ENCODE peak calls at places on chromosomes 13 and 19, in five cellular contexts. One of them, this sample, is unnamed.

GRCh38 chr13:58397596-58398387 is 766.2 kb downstream of the PCDH17 start:
- DNase-seq in testis: no peak
- DNase-seq in tibial artery: no peak
- DNase-seq in stimulated activated naive CD4-positive, alpha-beta T cell treated with Interleukin-2 at 50 U/mL for 16 hours: no peak
- DNase-seq in NCI-H1694 treated with DMSO at 0.1 percent for 48 hours: no peak
- DNase-seq in this sample: no peak

GRCh38 chr13:22936228-22936627 is 244.6 kb upstream of the SGCG start:
- DNase-seq in testis: no peak
- DNase-seq in tibial artery: no peak
- DNase-seq in stimulated activated naive CD4-positive, alpha-beta T cell treated with Interleukin-2 at 50 U/mL for 16 hours: no peak
- DNase-seq in NCI-H1694 treated with DMSO at 0.1 percent for 48 hours: no peak
- DNase-seq in this sample: no peak

GRCh38 chr19:29311391-29311790 is 98.4 kb upstream of the UQCRFS1 start:
- DNase-seq in testis: no peak
- DNase-seq in tibial artery: no peak
- DNase-seq in stimulated activated naive CD4-positive, alpha-beta T cell treated with Interleukin-2 at 50 U/mL for 16 hours: no peak
- DNase-seq in NCI-H1694 treated with DMSO at 0.1 percent for 48 hours: peak
- DNase-seq in this sample: no peak

GRCh38 chr19:13984875-13985741 is 21.0 kb downstream of the RFX1 start:
- DNase-seq in testis: no peak
- DNase-seq in tibial artery: no peak
- DNase-seq in stimulated activated naive CD4-positive, alpha-beta T cell treated with Interleukin-2 at 50 U/mL for 16 hours: no peak
- DNase-seq in NCI-H1694 treated with DMSO at 0.1 percent for 48 hours: no peak
- DNase-seq in this sample: no peak

GRCh38 chr13:25232937-25233515 is 54.3 kb downstream of the MTMR6 start:
- DNase-seq in testis: no peak
- DNase-seq in tibial artery: no peak
- DNase-seq in stimulated activated naive CD4-positive, alpha-beta T cell treated with Interleukin-2 at 50 U/mL for 16 hours: no peak
- DNase-seq in NCI-H1694 treated with DMSO at 0.1 percent for 48 hours: peak
- DNase-seq in this sample: no peak

GRCh38 chr19:28687296-28687695 is 525.7 kb downstream of the UQCRFS1 start:
- DNase-seq in testis: no peak
- DNase-seq in tibial artery: no peak
- DNase-seq in stimulated activated naive CD4-positive, alpha-beta T cell treated with Interleukin-2 at 50 U/mL for 16 hours: no peak
- DNase-seq in NCI-H1694 treated with DMSO at 0.1 percent for 48 hours: no peak
- DNase-seq in this sample: no peak

GRCh38 chr13:32669030-32669646 is 82.9 kb downstream of the PDS5B start:
- DNase-seq in testis: no peak
- DNase-seq in tibial artery: no peak
- DNase-seq in stimulated activated naive CD4-positive, alpha-beta T cell treated with Interleukin-2 at 50 U/mL for 16 hours: no peak
- DNase-seq in NCI-H1694 treated with DMSO at 0.1 percent for 48 hours: peak
- DNase-seq in this sample: no peak

GRCh38 chr13:31023126-31023525 is 90.7 kb downstream of the TEX26 start:
- DNase-seq in testis: no peak
- DNase-seq in tibial artery: no peak
- DNase-seq in stimulated activated naive CD4-positive, alpha-beta T cell treated with Interleukin-2 at 50 U/mL for 16 hours: no peak
- DNase-seq in NCI-H1694 treated with DMSO at 0.1 percent for 48 hours: no peak
- DNase-seq in this sample: no peak

GRCh38 chr19:48623556-48624066 is 4.3 kb downstream of the SPHK2 start:
- DNase-seq in testis: no peak
- DNase-seq in tibial artery: no peak
- DNase-seq in stimulated activated naive CD4-positive, alpha-beta T cell treated with Interleukin-2 at 50 U/mL for 16 hours: no peak
- DNase-seq in NCI-H1694 treated with DMSO at 0.1 percent for 48 hours: no peak
- DNase-seq in this sample: no peak

GRCh38 chr13:20704459-20705069 is 1.1 kb downstream of the IL17D start:
- DNase-seq in testis: no peak
- DNase-seq in tibial artery: no peak
- DNase-seq in stimulated activated naive CD4-positive, alpha-beta T cell treated with Interleukin-2 at 50 U/mL for 16 hours: no peak
- DNase-seq in NCI-H1694 treated with DMSO at 0.1 percent for 48 hours: no peak
- DNase-seq in this sample: no peak

GRCh38 chr19:40302224-40303011 is 17.3 kb upstream of the AKT2 start:
- DNase-seq in testis: peak
- DNase-seq in tibial artery: no peak
- DNase-seq in stimulated activated naive CD4-positive, alpha-beta T cell treated with Interleukin-2 at 50 U/mL for 16 hours: no peak
- DNase-seq in NCI-H1694 treated with DMSO at 0.1 percent for 48 hours: no peak
- DNase-seq in this sample: no peak

GRCh38 chr13:33340631-33341030 is 55.1 kb upstream of the STARD13 start:
- DNase-seq in testis: no peak
- DNase-seq in tibial artery: no peak
- DNase-seq in stimulated activated naive CD4-positive, alpha-beta T cell treated with Interleukin-2 at 50 U/mL for 16 hours: no peak
- DNase-seq in NCI-H1694 treated with DMSO at 0.1 percent for 48 hours: no peak
- DNase-seq in this sample: no peak

GRCh38 chr19:38596057-38596981 is 21.4 kb downstream of the MAP4K1 start:
- DNase-seq in testis: peak
- DNase-seq in tibial artery: no peak
- DNase-seq in stimulated activated naive CD4-positive, alpha-beta T cell treated with Interleukin-2 at 50 U/mL for 16 hours: no peak
- DNase-seq in NCI-H1694 treated with DMSO at 0.1 percent for 48 hours: no peak
- DNase-seq in this sample: no peak

GRCh38 chr13:109941221-109941620 is 154.8 kb upstream of the IRS2 start:
- DNase-seq in testis: no peak
- DNase-seq in tibial artery: no peak
- DNase-seq in stimulated activated naive CD4-positive, alpha-beta T cell treated with Interleukin-2 at 50 U/mL for 16 hours: no peak
- DNase-seq in NCI-H1694 treated with DMSO at 0.1 percent for 48 hours: no peak
- DNase-seq in this sample: no peak

GRCh38 chr19:23673132-23673531 is 13.9 kb downstream of the ZNF675 start:
- DNase-seq in testis: no peak
- DNase-seq in tibial artery: no peak
- DNase-seq in stimulated activated naive CD4-positive, alpha-beta T cell treated with Interleukin-2 at 50 U/mL for 16 hours: no peak
- DNase-seq in NCI-H1694 treated with DMSO at 0.1 percent for 48 hours: no peak
- DNase-seq in this sample: no peak

GRCh38 chr13:26985285-26985878 is 186.2 kb downstream of the USP12 start:
- DNase-seq in testis: peak
- DNase-seq in tibial artery: peak
- DNase-seq in stimulated activated naive CD4-positive, alpha-beta T cell treated with Interleukin-2 at 50 U/mL for 16 hours: peak
- DNase-seq in NCI-H1694 treated with DMSO at 0.1 percent for 48 hours: peak
- DNase-seq in this sample: peak

GRCh38 chr19:49475191-49475932 is 1.3 kb downstream of the FLT3LG start:
- DNase-seq in testis: no peak
- DNase-seq in tibial artery: no peak
- DNase-seq in stimulated activated naive CD4-positive, alpha-beta T cell treated with Interleukin-2 at 50 U/mL for 16 hours: no peak
- DNase-seq in NCI-H1694 treated with DMSO at 0.1 percent for 48 hours: no peak
- DNase-seq in this sample: no peak

GRCh38 chr19:50649433-50650391 is at the start of gene C19orf81:
- DNase-seq in testis: peak
- DNase-seq in tibial artery: no peak
- DNase-seq in stimulated activated naive CD4-positive, alpha-beta T cell treated with Interleukin-2 at 50 U/mL for 16 hours: no peak
- DNase-seq in NCI-H1694 treated with DMSO at 0.1 percent for 48 hours: no peak
- DNase-seq in this sample: no peak

GRCh38 chr13:60095300-60095699 is 68.4 kb downstream of the DIAPH3 start:
- DNase-seq in testis: no peak
- DNase-seq in tibial artery: no peak
- DNase-seq in stimulated activated naive CD4-positive, alpha-beta T cell treated with Interleukin-2 at 50 U/mL for 16 hours: no peak
- DNase-seq in NCI-H1694 treated with DMSO at 0.1 percent for 48 hours: no peak
- DNase-seq in this sample: no peak

GRCh38 chr13:112102243-112102642 is 35.3 kb downstream of the SOX1 start:
- DNase-seq in testis: no peak
- DNase-seq in tibial artery: peak
- DNase-seq in stimulated activated naive CD4-positive, alpha-beta T cell treated with Interleukin-2 at 50 U/mL for 16 hours: no peak
- DNase-seq in NCI-H1694 treated with DMSO at 0.1 percent for 48 hours: no peak
- DNase-seq in this sample: no peak

GRCh38 chr19:10416083-10416379 is 4.3 kb upstream of the PDE4A start:
- DNase-seq in testis: no peak
- DNase-seq in tibial artery: no peak
- DNase-seq in stimulated activated naive CD4-positive, alpha-beta T cell treated with Interleukin-2 at 50 U/mL for 16 hours: no peak
- DNase-seq in NCI-H1694 treated with DMSO at 0.1 percent for 48 hours: no peak
- DNase-seq in this sample: no peak

GRCh38 chr13:107778094-107778493 is 437.2 kb downstream of the LIG4 start:
- DNase-seq in testis: no peak
- DNase-seq in tibial artery: no peak
- DNase-seq in stimulated activated naive CD4-positive, alpha-beta T cell treated with Interleukin-2 at 50 U/mL for 16 hours: no peak
- DNase-seq in NCI-H1694 treated with DMSO at 0.1 percent for 48 hours: no peak
- DNase-seq in this sample: no peak

GRCh38 chr19:49593233-49594113 is 2.5 kb downstream of the PRR12 start:
- DNase-seq in testis: peak
- DNase-seq in tibial artery: peak
- DNase-seq in stimulated activated naive CD4-positive, alpha-beta T cell treated with Interleukin-2 at 50 U/mL for 16 hours: peak
- DNase-seq in NCI-H1694 treated with DMSO at 0.1 percent for 48 hours: peak
- DNase-seq in this sample: peak

GRCh38 chr13:79404985-79405384 is 1.1 kb downstream of the RBM26 start:
- DNase-seq in testis: no peak
- DNase-seq in tibial artery: no peak
- DNase-seq in stimulated activated naive CD4-positive, alpha-beta T cell treated with Interleukin-2 at 50 U/mL for 16 hours: peak
- DNase-seq in NCI-H1694 treated with DMSO at 0.1 percent for 48 hours: no peak
- DNase-seq in this sample: no peak

GRCh38 chr13:105139048-105139379 is 1396.4 kb downstream of the EFNB2 start:
- DNase-seq in testis: no peak
- DNase-seq in tibial artery: no peak
- DNase-seq in stimulated activated naive CD4-positive, alpha-beta T cell treated with Interleukin-2 at 50 U/mL for 16 hours: no peak
- DNase-seq in NCI-H1694 treated with DMSO at 0.1 percent for 48 hours: peak
- DNase-seq in this sample: no peak

GRCh38 chr19:45488708-45489107 is 8.1 kb downstream of the RTN2 start:
- DNase-seq in testis: no peak
- DNase-seq in tibial artery: no peak
- DNase-seq in stimulated activated naive CD4-positive, alpha-beta T cell treated with Interleukin-2 at 50 U/mL for 16 hours: no peak
- DNase-seq in NCI-H1694 treated with DMSO at 0.1 percent for 48 hours: no peak
- DNase-seq in this sample: no peak

GRCh38 chr13:106756446-106756845 is 188.5 kb upstream of the ARGLU1 start:
- DNase-seq in testis: no peak
- DNase-seq in tibial artery: no peak
- DNase-seq in stimulated activated naive CD4-positive, alpha-beta T cell treated with Interleukin-2 at 50 U/mL for 16 hours: no peak
- DNase-seq in NCI-H1694 treated with DMSO at 0.1 percent for 48 hours: no peak
- DNase-seq in this sample: no peak

GRCh38 chr19:48170817-48171347 is 402 bp downstream of the ZSWIM9 start:
- DNase-seq in testis: no peak
- DNase-seq in tibial artery: no peak
- DNase-seq in stimulated activated naive CD4-positive, alpha-beta T cell treated with Interleukin-2 at 50 U/mL for 16 hours: no peak
- DNase-seq in NCI-H1694 treated with DMSO at 0.1 percent for 48 hours: no peak
- DNase-seq in this sample: no peak

GRCh38 chr13:23643828-23644419 is 73.7 kb downstream of the TNFRSF19 start:
- DNase-seq in testis: no peak
- DNase-seq in tibial artery: no peak
- DNase-seq in stimulated activated naive CD4-positive, alpha-beta T cell treated with Interleukin-2 at 50 U/mL for 16 hours: no peak
- DNase-seq in NCI-H1694 treated with DMSO at 0.1 percent for 48 hours: no peak
- DNase-seq in this sample: no peak

GRCh38 chr13:81458211-81458610 is 1117.3 kb upstream of the SPRY2 start:
- DNase-seq in testis: no peak
- DNase-seq in tibial artery: no peak
- DNase-seq in stimulated activated naive CD4-positive, alpha-beta T cell treated with Interleukin-2 at 50 U/mL for 16 hours: no peak
- DNase-seq in NCI-H1694 treated with DMSO at 0.1 percent for 48 hours: no peak
- DNase-seq in this sample: no peak